ENCODE peak calls at places on chromosomes 11 and 22, in ten cellular contexts. K is astrocyte of the spinal cord; N is mucosa of descending colon; G is effector memory CD4-positive, alpha-beta T cell; O is HFF-Myc; E is neuronal stem cell; V is esophagus squamous epithelium; F is spleen; Y is RWPE2; Z is body of pancreas. X is an unnamed sample.

GRCh38 chr11:128530119-128531091 is 57.0 kb downstream of the ETS1 start:
- DNase-seq in V (no peak), N (no peak), E (no peak), Z (peak; percentile 37), Y (no peak), K (peak; percentile 93), G (no peak), F (no peak), O (peak; percentile 92), X (peak; percentile 91)

GRCh38 chr11:65411681-65412070 is 10.9 kb upstream of the NEAT1 start:
- DNase-seq in F (peak; percentile 54), Y (peak; percentile 39), N (peak; percentile 14), K (no peak), E (no peak), Z (no peak), V (no peak), G (no peak), O (no peak), X (no peak)

GRCh38 chr11:15886866-15887265 is 469.5 kb downstream of the SOX6 start:
- DNase-seq in V (no peak), Z (no peak), F (no peak), Y (no peak), K (peak; percentile 43), E (no peak), G (no peak), N (no peak), O (no peak), X (no peak)

GRCh38 chr11:68312117-68312779 is at the start of gene LRP5:
- DNase-seq in K (no peak), V (no peak), O (no peak), E (no peak), Y (no peak), G (no peak), F (no peak), Z (peak; percentile 70), N (peak; percentile 78), X (peak; percentile 44)

GRCh38 chr11:47189100-47189834 is 3.0 kb upstream of the PACSIN3 start:
- DNase-seq in Z (no peak), Y (peak; percentile 65), E (no peak), N (no peak), G (no peak), O (no peak), K (peak; percentile 70), F (no peak), V (no peak), X (peak; percentile 88)

GRCh38 chr22:26139320-26139719 is 29.9 kb upstream of the SEZ6L start:
- DNase-seq in O (no peak), N (no peak), K (no peak), E (no peak), F (no peak), G (no peak), Y (no peak), Z (peak; percentile 71), V (no peak), X (peak; percentile 81)

GRCh38 chr11:32341676-32342613 is 93.4 kb downstream of the WT1 start:
- DNase-seq in E (no peak), F (no peak), K (no peak), O (no peak), V (no peak), Y (no peak), N (no peak), G (no peak), Z (no peak), X (no peak)

GRCh38 chr11:86034710-86035109 is 34.2 kb downstream of the PICALM start:
- DNase-seq in E (no peak), K (no peak), N (no peak), V (no peak), Z (no peak), O (no peak), G (no peak), Y (no peak), F (no peak), X (no peak)

GRCh38 chr22:19663286-19663815 is 51.0 kb upstream of the SEPTIN5 start:
- DNase-seq in Z (peak; percentile 79), V (no peak), F (peak; percentile 86), Y (no peak), O (peak; percentile 22), G (no peak), K (peak; percentile 83), N (peak; percentile 52), E (no peak), X (peak; percentile 84)

GRCh38 chr22:49626361-49627216 is 201.1 kb downstream of the BRD1 start:
- DNase-seq in O (no peak), F (peak; percentile 64), V (no peak), Y (no peak), Z (no peak), N (no peak), E (no peak), K (no peak), G (no peak), X (no peak)

GRCh38 chr22:33842421-33843094 is 77.7 kb downstream of the LARGE1 start:
- DNase-seq in K (no peak), Z (no peak), F (no peak), O (no peak), Y (no peak), V (no peak), N (no peak), G (no peak), E (no peak), X (no peak)

GRCh38 chr11:91435694-91436375 is 788.8 kb upstream of the FAT3 start:
- DNase-seq in Z (no peak), G (no peak), Y (no peak), V (no peak), N (no peak), O (no peak), F (no peak), E (no peak), K (no peak), X (no peak)

GRCh38 chr11:130536106-130537040 is 87.9 kb downstream of the ADAMTS15 start:
- DNase-seq in V (no peak), K (no peak), F (no peak), Z (no peak), Y (no peak), N (no peak), E (no peak), G (no peak), O (no peak), X (peak; percentile 10)

GRCh38 chr22:20565079-20565734 is 57.8 kb downstream of the MED15 start:
- DNase-seq in Z (no peak), G (no peak), O (no peak), F (peak; percentile 61), V (no peak), E (no peak), Y (no peak), K (peak; percentile 65), N (no peak), X (no peak)

GRCh38 chr11:20598487-20598886 is 921 bp upstream of the SLC6A5 start:
- DNase-seq in E (no peak), G (no peak), K (no peak), Z (no peak), N (no peak), F (no peak), O (no peak), Y (no peak), V (no peak), X (no peak)

GRCh38 chr11:20597924-20598484 is 1.4 kb upstream of the SLC6A5 start:
- DNase-seq in V (no peak), Y (no peak), F (no peak), Z (no peak), K (no peak), N (no peak), E (no peak), G (no peak), O (no peak), X (no peak)

GRCh38 chr11:20595101-20595500 is 4.3 kb upstream of the SLC6A5 start:
- DNase-seq in E (no peak), Y (no peak), G (no peak), F (no peak), Z (no peak), O (no peak), V (no peak), K (no peak), N (no peak), X (no peak)

GRCh38 chr11:20596629-20597129 is 2.7 kb upstream of the SLC6A5 start:
- DNase-seq in Z (no peak), V (no peak), N (no peak), G (no peak), Y (no peak), O (no peak), E (no peak), F (no peak), K (no peak), X (no peak)

DNA sequence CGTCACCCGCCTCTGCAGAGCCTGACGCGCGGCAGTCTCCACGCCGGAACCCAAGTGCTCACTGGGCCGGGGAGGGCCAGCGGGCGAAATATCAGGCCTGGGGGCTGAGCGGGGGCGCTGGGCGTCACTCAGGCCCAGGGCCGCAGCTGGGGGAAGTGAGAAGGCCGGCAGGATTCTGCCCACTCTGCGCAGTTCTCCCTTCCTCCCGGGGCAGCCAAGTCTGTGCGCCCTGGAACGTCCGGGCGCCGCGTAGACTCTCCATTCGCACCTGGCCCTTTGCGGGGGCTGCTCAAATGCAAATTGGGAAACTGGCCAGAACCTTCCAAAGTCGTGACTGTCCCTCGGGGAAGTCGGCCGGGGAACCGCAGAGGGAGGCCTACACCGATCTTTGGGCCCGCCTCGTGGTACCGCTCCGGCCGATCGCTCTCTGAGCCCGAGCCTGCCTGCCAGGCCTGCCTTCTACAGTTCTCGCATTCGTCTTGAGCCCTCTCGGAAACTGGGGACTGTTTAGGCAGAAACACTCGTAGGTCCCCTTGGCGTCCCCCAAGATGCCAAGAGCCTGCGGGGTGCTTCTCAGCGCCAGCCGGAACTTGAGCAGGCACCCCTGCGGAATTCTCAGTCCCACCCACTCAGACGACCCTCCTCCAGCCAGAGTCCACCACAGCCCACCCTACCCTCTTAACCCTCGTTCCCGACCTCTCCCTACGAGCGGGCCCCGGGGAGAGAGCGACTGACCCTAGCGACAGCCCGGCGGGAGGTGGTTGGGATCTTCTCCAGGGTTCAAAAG is 2.1 kb upstream of the SLC6A5 start:
- DNase-seq in K (no peak), V (no peak), N (no peak), Z (no peak), F (no peak), Y (no peak), E (no peak), G (no peak), O (no peak), X (no peak)
- H3K4me3 ChIP-seq in K (no peak overlapping the region), V (peak overlapping the region; percentile 5), N (no peak overlapping the region), Z (no peak overlapping the region), F (peak overlapping the region; percentile 18), Y (no peak overlapping the region), E (no peak overlapping the region), G (no peak overlapping the region), O (no peak overlapping the region), X (no peak overlapping the region)

GRCh38 chr11:93733474-93733873 is 7.8 kb downstream of the TAF1D start:
- DNase-seq in V (no peak), Z (no peak), O (no peak), E (no peak), F (no peak), K (peak; percentile 16), G (no peak), N (no peak), Y (no peak), X (no peak)
- H3K4me3 ChIP-seq in V (no peak overlapping the region), Z (no peak overlapping the region), O (peak overlapping the region; percentile 90), E (no peak overlapping the region), F (no peak overlapping the region), K (no peak overlapping the region), G (no peak overlapping the region), N (no peak overlapping the region), Y (no peak overlapping the region), X (no peak overlapping the region)

GRCh38 chr22:31210830-31211503 is 1.1 kb upstream of the LIMK2 start:
- DNase-seq in E (no peak), F (no peak), O (no peak), K (no peak), V (no peak), G (no peak), Z (no peak), N (no peak), Y (no peak), X (no peak)
- H3K4me3 ChIP-seq in E (no peak overlapping the region), F (peak overlapping the region; percentile 87), O (no peak overlapping the region), K (no peak overlapping the region), V (no peak overlapping the region), G (no peak overlapping the region), Z (no peak overlapping the region), N (no peak overlapping the region), Y (no peak overlapping the region), X (no peak overlapping the region)

GRCh38 chr11:112784323-112785073 is 176.7 kb upstream of the NCAM1 start:
- DNase-seq in K (peak; percentile 65), N (peak; percentile 37), G (no peak), V (no peak), O (no peak), Z (peak; percentile 50), E (no peak), Y (no peak), F (no peak), X (peak; percentile 98)
- H3K4me3 ChIP-seq in K (no peak overlapping the region), N (no peak overlapping the region), G (no peak overlapping the region), V (no peak overlapping the region), O (no peak overlapping the region), Z (no peak overlapping the region), E (no peak overlapping the region), Y (no peak overlapping the region), F (peak overlapping the region; percentile 4), X (no peak overlapping the region)

X was measured in MG63.